ENCODE peak calls at places on chromosomes 7 and 10, in five cellular contexts. B is RCC 7860; L is CD4-positive, alpha-beta T cell; P is stimulated activated CD8-positive, alpha-beta memory T cell treated with anti-CD3 and anti-CD28 coated beads, Interleukin-15, amount 100 ng/mL, for 24 hours; N is NCI-H2081. X is an unnamed sample.

GRCh38 chr7:70596575-70596891 is 535.4 kb upstream of the GALNT17 start:
- DNase-seq in P (no peak), L (no peak), B (no peak), N (peak), X (no peak)

GRCh38 chr10:108250954-108251620 is 1086.6 kb upstream of the SORCS1 start:
- DNase-seq in N (no peak), B (no peak), P (no peak), L (no peak), X (no peak)

GRCh38 chr7:55546826-55547225 is 25.5 kb downstream of the VOPP1 start:
- DNase-seq in B (peak), L (peak), N (peak), P (no peak), X (peak)

GRCh38 chr7:26616235-26616634 is 248.2 kb downstream of the SKAP2 start:
- DNase-seq in B (peak), N (no peak), P (no peak), L (no peak), X (no peak)

GRCh38 chr7:82527831-82528230 is 84.3 kb upstream of the CACNA2D1 start:
- DNase-seq in B (peak), P (no peak), N (no peak), L (no peak), X (no peak)

GRCh38 chr7:138753611-138754010 is 44.2 kb upstream of the TMEM213 start:
- DNase-seq in P (no peak), B (no peak), L (peak), N (no peak), X (no peak)

GRCh38 chr7:105978035-105978434 is 15.0 kb downstream of the CDHR3 start:
- DNase-seq in N (no peak), P (no peak), L (no peak), B (no peak), X (no peak)

GRCh38 chr10:80280071-80280800 is 9.2 kb downstream of the MAT1A start:
- DNase-seq in B (no peak), P (no peak), N (no peak), L (no peak), X (no peak)

GRCh38 chr10:28913850-28914249 is 236.5 kb downstream of the BAMBI start:
- DNase-seq in P (no peak), B (peak), L (no peak), N (no peak), X (no peak)